ENCODE peak calls at places on chromosomes 3 and 15, in five cellular contexts. One of them, this sample, is unnamed.

GRCh38 chr15:40098489-40099261 is 10.0 kb downstream of the BMF start:
- DNase-seq in iPS-NIHi11: no peak
- DNase-seq in NCI-H748 treated with DMSO at 0.1 percent for 48 hours: peak
- DNase-seq in ACHN: peak
- DNase-seq in adrenal gland: peak
- DNase-seq in this sample: peak

GRCh38 chr3:166324401-166324800 is 487.2 kb upstream of the BCHE start:
- DNase-seq in ACHN: no peak
- DNase-seq in adrenal gland: no peak
- DNase-seq in NCI-H748 treated with DMSO at 0.1 percent for 48 hours: no peak
- DNase-seq in iPS-NIHi11: no peak
- DNase-seq in this sample: no peak

GRCh38 chr3:23953523-23953922 is 8.4 kb downstream of the NR1D2 start:
- DNase-seq in ACHN: no peak
- DNase-seq in NCI-H748 treated with DMSO at 0.1 percent for 48 hours: no peak
- DNase-seq in adrenal gland: no peak
- DNase-seq in iPS-NIHi11: no peak
- DNase-seq in this sample: no peak

GRCh38 chr15:30043211-30043655 is 39.5 kb upstream of the GOLGA8J start:
- DNase-seq in adrenal gland: no peak
- DNase-seq in iPS-NIHi11: no peak
- DNase-seq in ACHN: peak
- DNase-seq in NCI-H748 treated with DMSO at 0.1 percent for 48 hours: no peak
- DNase-seq in this sample: no peak

GRCh38 chr3:166283856-166284255 is 446.6 kb upstream of the BCHE start:
- DNase-seq in NCI-H748 treated with DMSO at 0.1 percent for 48 hours: no peak
- DNase-seq in adrenal gland: peak
- DNase-seq in ACHN: peak
- DNase-seq in iPS-NIHi11: no peak
- DNase-seq in this sample: no peak

GRCh38 chr3:45124379-45124778 is 21.8 kb downstream of the CDCP1 start:
- DNase-seq in iPS-NIHi11: no peak
- DNase-seq in adrenal gland: no peak
- DNase-seq in NCI-H748 treated with DMSO at 0.1 percent for 48 hours: no peak
- DNase-seq in ACHN: peak
- DNase-seq in this sample: no peak

GRCh38 chr15:61978225-61978624 is 82.0 kb downstream of the VPS13C start:
- DNase-seq in NCI-H748 treated with DMSO at 0.1 percent for 48 hours: no peak
- DNase-seq in adrenal gland: no peak
- DNase-seq in ACHN: no peak
- DNase-seq in iPS-NIHi11: no peak
- DNase-seq in this sample: no peak

GRCh38 chr3:45132568-45133211 is 13.5 kb downstream of the CDCP1 start:
- DNase-seq in adrenal gland: no peak
- DNase-seq in iPS-NIHi11: no peak
- DNase-seq in ACHN: peak
- DNase-seq in NCI-H748 treated with DMSO at 0.1 percent for 48 hours: no peak
- DNase-seq in this sample: no peak

GRCh38 chr3:184944221-184944620 is 132.3 kb downstream of the VPS8 start:
- DNase-seq in NCI-H748 treated with DMSO at 0.1 percent for 48 hours: no peak
- DNase-seq in ACHN: no peak
- DNase-seq in adrenal gland: no peak
- DNase-seq in iPS-NIHi11: no peak
- DNase-seq in this sample: no peak

GRCh38 chr3:128217702-128218475 is 64.6 kb downstream of the EEFSEC start:
- DNase-seq in iPS-NIHi11: no peak
- DNase-seq in adrenal gland: no peak
- DNase-seq in NCI-H748 treated with DMSO at 0.1 percent for 48 hours: no peak
- DNase-seq in ACHN: peak
- DNase-seq in this sample: no peak